ENCODE peak calls at places on chromosomes 1 and 21, in ten cellular contexts. R, O, V, L, F, Y, N, Q, M and T are unnamed samples.

GRCh38 chr1:88036345-88036999 is 647.6 kb upstream of the PKN2 start:
- DNase-seq in Y (no peak), F (no peak), L (no peak), M (no peak), V (no peak), Q (no peak), R (no peak), O (no peak), N (no peak), T (no peak)

GRCh38 chr1:27567931-27568246 is 36.1 kb downstream of the AHDC1 start:
- DNase-seq in L (no peak), Q (no peak), O (no peak), V (no peak), R (no peak), M (no peak), F (no peak), N (no peak), Y (no peak), T (no peak)

GRCh38 chr1:211944733-211945500 is 90.4 kb downstream of the INTS7 start:
- DNase-seq in Q (no peak), R (no peak), V (peak), M (no peak), Y (peak), L (peak), F (peak), N (peak), O (peak), T (no peak)

GRCh38 chr1:201692307-201693018 is 136.5 kb upstream of the IPO9 start:
- DNase-seq in O (no peak), V (no peak), F (no peak), Q (no peak), R (no peak), M (no peak), Y (no peak), L (no peak), N (no peak), T (no peak)

GRCh38 chr1:29639741-29640427 is 403.6 kb downstream of the PTPRU start:
- DNase-seq in O (no peak), R (no peak), L (peak), N (no peak), F (peak), V (no peak), Y (no peak), M (no peak), Q (peak), T (no peak)

GRCh38 chr1:210123924-210124589 is 108.5 kb upstream of the SERTAD4 start:
- DNase-seq in Q (peak), N (no peak), R (no peak), O (no peak), M (no peak), Y (no peak), V (no peak), F (peak), L (peak), T (peak)

GRCh38 chr1:58804853-58805252 is 21.0 kb upstream of the JUN start:
- DNase-seq in Y (no peak), N (no peak), O (no peak), R (no peak), L (no peak), M (no peak), F (peak), Q (no peak), V (peak), T (no peak)

GRCh38 chr1:20110679-20111078 is 8.7 kb downstream of the PLA2G2D start:
- DNase-seq in M (no peak), R (no peak), Q (peak), F (peak), Y (no peak), N (no peak), V (no peak), L (no peak), O (peak), T (peak)

GRCh38 chr1:180501865-180502360 is 464 bp downstream of the ACBD6 start:
- DNase-seq in Q (no peak), N (no peak), Y (no peak), L (no peak), R (no peak), O (no peak), V (no peak), F (no peak), M (peak), T (no peak)

GRCh38 chr1:35737111-35737510 is 18.4 kb upstream of the C1orf216 start:
- DNase-seq in L (no peak), V (no peak), Q (no peak), N (no peak), F (no peak), R (no peak), M (no peak), Y (no peak), O (no peak), T (no peak)

GRCh38 chr21:45996311-45997204 is 15.0 kb downstream of the COL6A1 start:
- DNase-seq in L (no peak), F (no peak), Q (no peak), N (peak), Y (peak), R (no peak), V (peak), O (peak), M (no peak), T (no peak)

GRCh38 chr21:42862774-42863503 is 16.4 kb downstream of the WDR4 start:
- DNase-seq in O (no peak), F (peak), R (no peak), Y (no peak), L (no peak), N (no peak), V (peak), M (no peak), Q (no peak), T (no peak)

GRCh38 chr1:233020441-233020840 is 70.0 kb downstream of the NTPCR start:
- DNase-seq in V (no peak), O (peak), F (no peak), Q (no peak), M (no peak), R (peak), Y (no peak), N (no peak), L (no peak), T (no peak)

GRCh38 chr1:233025566-233025965 is 75.2 kb downstream of the NTPCR start:
- DNase-seq in M (no peak), R (no peak), Q (no peak), Y (no peak), N (no peak), F (peak), L (no peak), O (no peak), V (no peak), T (no peak)

GRCh38 chr1:233019921-233020320 is 69.5 kb downstream of the NTPCR start:
- DNase-seq in F (no peak), O (no peak), L (no peak), Q (no peak), M (no peak), Y (no peak), R (no peak), N (no peak), V (no peak), T (no peak)

GRCh38 chr1:233022246-233022645 is 71.8 kb downstream of the NTPCR start:
- DNase-seq in L (no peak), Q (no peak), O (no peak), M (no peak), Y (no peak), V (no peak), R (no peak), N (no peak), F (no peak), T (no peak)

GRCh38 chr1:233025156-233025555 is 74.7 kb downstream of the NTPCR start:
- DNase-seq in O (peak), L (no peak), M (peak), Y (peak), F (peak), R (no peak), Q (peak), N (no peak), V (peak), T (no peak)
- TF ChIP-seq CTCF in O (peak), L (peak), M (no peak), Y (peak), F (peak), R (peak), Q (peak), N (peak), V (peak), T (peak)

GRCh38 chr1:244633140-244633539 is 19.8 kb upstream of the DESI2 start:
- DNase-seq in N (no peak), Y (no peak), V (no peak), O (no peak), L (no peak), R (no peak), F (no peak), M (no peak), Q (no peak), T (no peak)

GRCh38 chr1:244626709-244627108 is 26.2 kb upstream of the DESI2 start:
- DNase-seq in V (no peak), L (no peak), M (no peak), Y (no peak), N (no peak), F (no peak), Q (no peak), R (no peak), O (no peak), T (no peak)

GRCh38 chr1:244628719-244629299 is 24.1 kb upstream of the DESI2 start:
- DNase-seq in M (no peak), Q (no peak), N (no peak), R (no peak), O (no peak), F (no peak), L (peak), V (no peak), Y (no peak), T (no peak)
- TF ChIP-seq CTCF in M (no peak), Q (no peak), N (no peak), R (no peak), O (no peak), F (no peak), L (no peak), V (no peak), Y (no peak), T (no peak)

DNA sequence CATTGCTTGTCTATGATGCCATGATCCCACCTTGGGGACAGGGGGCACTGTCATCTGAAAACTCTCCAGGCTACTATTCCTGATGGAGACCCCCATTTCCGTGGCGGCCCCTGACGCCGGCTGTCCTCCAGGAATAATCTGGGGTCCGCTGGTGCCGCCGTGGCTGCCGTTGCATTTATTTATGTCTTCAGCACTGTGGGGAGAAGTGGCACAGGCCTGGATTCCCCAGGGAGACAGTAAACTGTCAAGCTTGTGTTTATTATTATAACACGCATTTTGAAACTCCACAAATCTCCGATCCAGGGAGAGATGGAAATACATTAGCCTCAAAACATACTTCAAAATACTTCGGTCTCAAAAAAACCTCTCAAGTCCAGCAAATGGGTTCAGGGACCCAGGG is 126.9 kb upstream of the C1orf174 start:
- DNase-seq in Q (no peak), Y (no peak), F (no peak), V (no peak), R (no peak), L (no peak), N (no peak), M (no peak), O (no peak), T (no peak)
- TF ChIP-seq CTCF in Q (no peak), Y (no peak), F (no peak), V (no peak), R (no peak), L (no peak), N (no peak), M (no peak), O (no peak), T (no peak)

GRCh38 chr21:38944903-38945302 is 139.2 kb downstream of the ETS2 start:
- DNase-seq in F (no peak), R (no peak), M (no peak), L (no peak), N (no peak), Y (no peak), Q (no peak), V (no peak), O (no peak), T (no peak)
- TF ChIP-seq CTCF in F (no peak), R (no peak), M (no peak), L (no peak), N (no peak), Y (no peak), Q (peak), V (no peak), O (no peak), T (no peak)

GRCh38 chr1:46342677-46343350 is 2.2 kb downstream of the NSUN4 start:
- DNase-seq in R (no peak), Q (no peak), M (no peak), N (no peak), L (no peak), V (no peak), F (no peak), O (no peak), Y (no peak), T (no peak)

GRCh38 chr1:46341222-46342083 is 846 bp downstream of the NSUN4 start:
- DNase-seq in Q (no peak), V (no peak), Y (peak), L (no peak), O (no peak), M (no peak), F (no peak), R (no peak), N (no peak), T (no peak)

GRCh38 chr1:46343351-46343695 is 2.7 kb downstream of the NSUN4 start:
- DNase-seq in M (no peak), R (no peak), L (no peak), Q (no peak), O (no peak), F (no peak), Y (no peak), N (no peak), V (no peak), T (no peak)

GRCh38 chr1:46343705-46344104 is 3.1 kb downstream of the NSUN4 start:
- DNase-seq in Q (no peak), V (no peak), Y (no peak), N (no peak), O (no peak), R (no peak), L (no peak), F (no peak), M (no peak), T (no peak)

GRCh38 chr1:46342084-46342656 is 1.6 kb downstream of the NSUN4 start:
- DNase-seq in N (no peak), Y (peak), M (peak), Q (peak), V (no peak), L (peak), R (no peak), F (peak), O (no peak), T (no peak)
- TF ChIP-seq CTCF in N (no peak), Y (peak), M (no peak), Q (peak), V (no peak), L (peak), R (no peak), F (peak), O (no peak), T (peak)

GRCh38 chr1:99579691-99580171 is 66.2 kb upstream of the PALMD start:
- DNase-seq in F (no peak), R (no peak), O (no peak), Q (no peak), L (no peak), M (no peak), Y (no peak), N (no peak), V (no peak), T (no peak)

DNA sequence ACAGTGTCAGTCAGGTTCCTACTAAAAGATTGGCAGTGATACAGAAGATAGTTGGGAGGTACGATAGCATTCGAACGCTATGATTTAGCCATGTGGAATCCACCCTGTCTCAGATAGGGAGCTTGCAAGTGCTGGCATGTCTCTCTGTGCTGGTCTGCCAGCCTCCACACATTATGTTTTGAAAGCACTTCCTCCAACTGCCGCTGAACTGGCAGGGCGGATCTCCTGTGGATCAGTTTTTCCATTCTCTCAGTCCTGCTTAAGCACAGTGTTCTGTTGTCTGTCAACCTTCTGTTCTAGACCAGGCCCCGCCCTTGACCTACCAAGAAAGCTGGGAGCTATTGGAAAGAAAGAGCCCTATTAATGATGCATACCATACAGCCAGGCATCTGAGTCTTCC is 65.5 kb upstream of the PALMD start:
- DNase-seq in M (no peak), L (no peak), V (no peak), N (no peak), Y (no peak), F (no peak), O (no peak), Q (no peak), R (no peak), T (no peak)
- TF ChIP-seq CTCF in M (no peak), L (no peak), V (no peak), N (no peak), Y (no peak), F (no peak), O (no peak), Q (peak), R (no peak), T (no peak)